ENCODE peak calls at places on chromosome 2, in five cellular contexts. Y, R, W, A and G are unnamed samples.

GRCh38 chr2:109555346-109555900 is 58.3 kb downstream of the SEPTIN10 start:
- DNase-seq in Y (no peak), R (no peak), W (no peak), A (no peak), G (no peak)

GRCh38 chr2:67446504-67446911 is 49.4 kb downstream of the ETAA1 start:
- DNase-seq in Y (no peak), R (no peak), W (no peak), A (no peak), G (no peak)

GRCh38 chr2:31171142-31171541 is 32.9 kb upstream of the GALNT14 start:
- DNase-seq in Y (no peak), R (no peak), W (no peak), A (no peak), G (no peak)

GRCh38 chr2:119234021-119235019 is 10.7 kb downstream of the STEAP3 start:
- DNase-seq in Y (no peak), R (no peak), W (no peak), A (peak), G (peak)

GRCh38 chr2:33598472-33599174 is 476 bp downstream of the FAM98A start:
- DNase-seq in Y (peak), R (peak), W (no peak), A (peak), G (peak)

GRCh38 chr2:235746257-235746934 is 252.6 kb downstream of the AGAP1 start:
- DNase-seq in Y (peak), R (peak), W (no peak), A (peak), G (peak)

GRCh38 chr2:73291093-73291460 is 2.3 kb downstream of the EGR4 start:
- DNase-seq in Y (peak), R (peak), W (no peak), A (peak), G (peak)

GRCh38 chr2:55051026-55051866 is 995 bp upstream of the RTN4 start:
- DNase-seq in Y (peak), R (peak), W (no peak), A (peak), G (peak)

GRCh38 chr2:100417745-100418090 is 250 bp upstream of the CHST10 start:
- DNase-seq in Y (no peak), R (no peak), W (no peak), A (no peak), G (no peak)

GRCh38 chr2:46503686-46504085 is 24.3 kb downstream of the TMEM247 start:
- DNase-seq in Y (no peak), R (no peak), W (no peak), A (no peak), G (no peak)

GRCh38 chr2:138003411-138003810 is 39.1 kb downstream of the HNMT start:
- DNase-seq in Y (no peak), R (no peak), W (no peak), A (no peak), G (no peak)

GRCh38 chr2:207796585-207797350 is 27.1 kb upstream of the FZD5 start:
- DNase-seq in Y (no peak), R (peak), W (no peak), A (no peak), G (no peak)